ENCODE peak calls at places on chromosomes 13 and 19, in four cellular contexts. One of them, this sample, is unnamed.

GRCh38 chr19:12800873-12801465 is 631 bp downstream of the PRDX2 start:
- DNase-seq in substantia nigra: no peak
- DNase-seq in activated CD4-positive, CD25-positive, alpha-beta regulatory T cell treated with anti-CD3 and anti-CD28 coated beads, Interleukin-2, amount 50 U/mL, for 16 hours: no peak
- DNase-seq in HS-27A: no peak
- DNase-seq in this sample: no peak

GRCh38 chr19:45455707-45456499 is 11.9 kb upstream of the FOSB start:
- DNase-seq in substantia nigra: no peak
- DNase-seq in activated CD4-positive, CD25-positive, alpha-beta regulatory T cell treated with anti-CD3 and anti-CD28 coated beads, Interleukin-2, amount 50 U/mL, for 16 hours: no peak
- DNase-seq in HS-27A: peak
- DNase-seq in this sample: no peak

GRCh38 chr19:37484406-37485115 is 15.4 kb downstream of the ZNF570 start:
- DNase-seq in substantia nigra: no peak
- DNase-seq in activated CD4-positive, CD25-positive, alpha-beta regulatory T cell treated with anti-CD3 and anti-CD28 coated beads, Interleukin-2, amount 50 U/mL, for 16 hours: no peak
- DNase-seq in HS-27A: no peak
- DNase-seq in this sample: no peak

GRCh38 chr13:33312150-33312908 is 26.8 kb upstream of the STARD13 start:
- DNase-seq in substantia nigra: no peak
- DNase-seq in activated CD4-positive, CD25-positive, alpha-beta regulatory T cell treated with anti-CD3 and anti-CD28 coated beads, Interleukin-2, amount 50 U/mL, for 16 hours: no peak
- DNase-seq in HS-27A: no peak
- DNase-seq in this sample: no peak

GRCh38 chr13:32067149-32067961 is 35.8 kb downstream of the FRY start:
- DNase-seq in substantia nigra: no peak
- DNase-seq in activated CD4-positive, CD25-positive, alpha-beta regulatory T cell treated with anti-CD3 and anti-CD28 coated beads, Interleukin-2, amount 50 U/mL, for 16 hours: no peak
- DNase-seq in HS-27A: no peak
- DNase-seq in this sample: no peak

GRCh38 chr13:23725922-23726321 is 155.7 kb downstream of the TNFRSF19 start:
- DNase-seq in substantia nigra: no peak
- DNase-seq in activated CD4-positive, CD25-positive, alpha-beta regulatory T cell treated with anti-CD3 and anti-CD28 coated beads, Interleukin-2, amount 50 U/mL, for 16 hours: no peak
- DNase-seq in HS-27A: no peak
- DNase-seq in this sample: no peak

GRCh38 chr19:55161571-55162322 is 4.2 kb upstream of the TNNI3 start:
- DNase-seq in substantia nigra: no peak
- DNase-seq in activated CD4-positive, CD25-positive, alpha-beta regulatory T cell treated with anti-CD3 and anti-CD28 coated beads, Interleukin-2, amount 50 U/mL, for 16 hours: no peak
- DNase-seq in HS-27A: no peak
- DNase-seq in this sample: no peak

GRCh38 chr13:108193806-108194205 is 21.5 kb downstream of the LIG4 start:
- DNase-seq in substantia nigra: no peak
- DNase-seq in activated CD4-positive, CD25-positive, alpha-beta regulatory T cell treated with anti-CD3 and anti-CD28 coated beads, Interleukin-2, amount 50 U/mL, for 16 hours: no peak
- DNase-seq in HS-27A: no peak
- DNase-seq in this sample: peak

GRCh38 chr19:5935473-5936307 is 21.6 kb downstream of the CAPS start:
- DNase-seq in substantia nigra: no peak
- DNase-seq in activated CD4-positive, CD25-positive, alpha-beta regulatory T cell treated with anti-CD3 and anti-CD28 coated beads, Interleukin-2, amount 50 U/mL, for 16 hours: no peak
- DNase-seq in HS-27A: no peak
- DNase-seq in this sample: no peak

GRCh38 chr13:44371421-44371820 is 2.2 kb upstream of the SERP2 start:
- DNase-seq in substantia nigra: no peak
- DNase-seq in activated CD4-positive, CD25-positive, alpha-beta regulatory T cell treated with anti-CD3 and anti-CD28 coated beads, Interleukin-2, amount 50 U/mL, for 16 hours: no peak
- DNase-seq in HS-27A: no peak
- DNase-seq in this sample: no peak

GRCh38 chr13:34750078-34750703 is 191.9 kb upstream of the NBEA start:
- DNase-seq in substantia nigra: no peak
- DNase-seq in activated CD4-positive, CD25-positive, alpha-beta regulatory T cell treated with anti-CD3 and anti-CD28 coated beads, Interleukin-2, amount 50 U/mL, for 16 hours: no peak
- DNase-seq in HS-27A: no peak
- DNase-seq in this sample: no peak

GRCh38 chr13:40060318-40061007 is 405.0 kb downstream of the COG6 start:
- DNase-seq in substantia nigra: no peak
- DNase-seq in activated CD4-positive, CD25-positive, alpha-beta regulatory T cell treated with anti-CD3 and anti-CD28 coated beads, Interleukin-2, amount 50 U/mL, for 16 hours: no peak
- DNase-seq in HS-27A: no peak
- DNase-seq in this sample: peak